ENCODE peak calls at places on chromosomes 2 and 18, in six cellular contexts. L is heart left ventricle, X is H1, W is SK-N-SH, E is uterus, D is MM.1S. P is an unnamed sample.

GRCh38 chr2:218607436-218608115 is at the start of gene PLCD4:
- DNase-seq in L (no peak), X (no peak), W (peak; percentile 79), E (no peak), D (no peak), P (peak; percentile 78)

GRCh38 chr2:189165656-189166380 is 13.7 kb downstream of the COL5A2 start:
- DNase-seq in L (no peak), X (no peak), W (no peak), E (no peak), D (no peak), P (no peak)

GRCh38 chr18:70377317-70377799 is 88.5 kb downstream of the SOCS6 start:
- DNase-seq in L (no peak), X (no peak), W (peak; percentile 22), E (no peak), D (no peak), P (no peak)

GRCh38 chr2:183495589-183496267 is 371.5 kb downstream of the NUP35 start:
- DNase-seq in L (no peak), X (no peak), W (no peak), E (no peak), D (peak; percentile 72), P (no peak)

GRCh38 chr18:45619062-45619825 is 4.0 kb downstream of the SLC14A2 start:
- DNase-seq in L (peak; percentile 42), X (no peak), W (no peak), E (peak; percentile 81), D (no peak), P (no peak)

GRCh38 chr2:121663458-121663857 is 14.2 kb upstream of the CLASP1 start:
- DNase-seq in L (no peak), X (no peak), W (no peak), E (no peak), D (no peak), P (no peak)

GRCh38 chr2:65604246-65604645 is 171.8 kb upstream of the SPRED2 start:
- DNase-seq in L (no peak), X (no peak), W (no peak), E (no peak), D (no peak), P (no peak)

GRCh38 chr18:67600781-67601180 is 84.3 kb upstream of the DSEL start:
- DNase-seq in L (no peak), X (no peak), W (no peak), E (no peak), D (no peak), P (no peak)

GRCh38 chr18:63292844-63293683 is 26.5 kb downstream of the BCL2 start:
- DNase-seq in L (no peak), X (no peak), W (no peak), E (no peak), D (no peak), P (no peak)

GRCh38 chr2:183996825-183997823 is 601.2 kb upstream of the ZNF804A start:
- DNase-seq in L (no peak), X (no peak), W (peak; percentile 5), E (no peak), D (no peak), P (no peak)

GRCh38 chr18:27599202-27599829 is 414.2 kb upstream of the CHST9 start:
- DNase-seq in L (peak; percentile 26), X (no peak), W (peak; percentile 24), E (peak; percentile 17), D (peak; percentile 42), P (no peak)

GRCh38 chr2:71605781-71606241 is 152.4 kb downstream of the DYSF start:
- DNase-seq in L (peak; percentile 37), X (no peak), W (no peak), E (peak; percentile 6), D (no peak), P (peak; percentile 19)

GRCh38 chr2:189836644-189837043 is 52.4 kb downstream of the PMS1 start:
- DNase-seq in L (no peak), X (no peak), W (no peak), E (no peak), D (no peak), P (no peak)

GRCh38 chr2:196183172-196183473 is 11.7 kb upstream of the STK17B start:
- DNase-seq in L (no peak), X (no peak), W (no peak), E (no peak), D (peak; percentile 78), P (no peak)

GRCh38 chr2:165508927-165509326 is 39.4 kb downstream of the CSRNP3 start:
- DNase-seq in L (no peak), X (no peak), W (no peak), E (no peak), D (no peak), P (no peak)

GRCh38 chr2:126885701-126886121 is 13.0 kb upstream of the TEX51 start:
- DNase-seq in L (no peak), X (no peak), W (no peak), E (peak; percentile 79), D (no peak), P (no peak)

GRCh38 chr2:226031962-226032441 is 632.5 kb downstream of the NYAP2 start:
- DNase-seq in L (no peak), X (no peak), W (peak; percentile 1), E (no peak), D (no peak), P (no peak)

GRCh38 chr2:240873805-240874714 is 5.4 kb downstream of the AGXT start:
- DNase-seq in L (no peak), X (no peak), W (peak; percentile 43), E (no peak), D (no peak), P (peak; percentile 47)

GRCh38 chr2:164335947-164336346 is 285.3 kb downstream of the GRB14 start:
- DNase-seq in L (no peak), X (no peak), W (no peak), E (no peak), D (no peak), P (no peak)

GRCh38 chr2:203893823-203894222 is 26.3 kb downstream of the CTLA4 start:
- DNase-seq in L (no peak), X (no peak), W (no peak), E (no peak), D (no peak), P (no peak)

GRCh38 chr2:190468814-190469569 is 60.8 kb downstream of the MFSD6 start:
- DNase-seq in L (peak; percentile 87), X (no peak), W (peak; percentile 67), E (peak; percentile 81), D (no peak), P (no peak)

GRCh38 chr2:41729800-41730364 is 317.9 kb upstream of the PKDCC start:
- DNase-seq in L (no peak), X (no peak), W (no peak), E (no peak), D (no peak), P (no peak)

GRCh38 chr18:44826418-44827259 is 146.0 kb downstream of the SETBP1 start:
- DNase-seq in L (peak; percentile 79), X (no peak), W (no peak), E (peak; percentile 78), D (no peak), P (no peak)

GRCh38 chr2:194327196-194327888 is 1329.7 kb upstream of the SLC39A10 start:
- DNase-seq in L (no peak), X (no peak), W (no peak), E (no peak), D (no peak), P (no peak)

GRCh38 chr2:44392338-44392943 is 30.7 kb downstream of the CAMKMT start:
- DNase-seq in L (peak; percentile 40), X (no peak), W (peak; percentile 41), E (no peak), D (peak; percentile 55), P (no peak)

GRCh38 chr2:106886916-106887758 is 1.2 kb upstream of the ST6GAL2 start:
- DNase-seq in L (peak; percentile 19), X (peak; percentile 51), W (peak; percentile 81), E (peak; percentile 13), D (no peak), P (peak; percentile 67)

GRCh38 chr2:230347659-230348305 is 20.8 kb downstream of the SP140L start:
- DNase-seq in L (no peak), X (no peak), W (no peak), E (no peak), D (peak; percentile 77), P (no peak)

GRCh38 chr2:168211664-168212163 is 35.7 kb downstream of the STK39 start:
- DNase-seq in L (no peak), X (no peak), W (no peak), E (no peak), D (no peak), P (no peak)

GRCh38 chr2:159933727-159934049 is 128.7 kb downstream of the PLA2R1 start:
- DNase-seq in L (no peak), X (no peak), W (no peak), E (no peak), D (peak; percentile 62), P (no peak)

GRCh38 chr2:37376421-37377186 is 32.2 kb downstream of the QPCT start:
- DNase-seq in L (no peak), X (no peak), W (no peak), E (peak; percentile 76), D (peak; percentile 98), P (no peak)

GRCh38 chr2:1748741-1749488 is 4.6 kb upstream of the PXDN start:
- DNase-seq in L (no peak), X (no peak), W (no peak), E (no peak), D (no peak), P (no peak)
- H3K27ac ChIP-seq in L (no peak overlapping the region), X (no peak overlapping the region), W (no peak overlapping the region), E (no peak overlapping the region), D (no peak overlapping the region), P (no peak overlapping the region)

GRCh38 chr2:104855174-104856085 is 1.5 kb downstream of the POU3F3 start:
- DNase-seq in L (no peak), X (no peak), W (peak; percentile 56), E (no peak), D (no peak), P (no peak)
- H3K4me3 ChIP-seq in L (no peak overlapping the region), X (peak overlapping the region; percentile 78), W (no peak overlapping the region), E (no peak overlapping the region), D (no peak overlapping the region), P (no peak overlapping the region)

GRCh38 chr2:61419570-61419969 is 51.3 kb downstream of the USP34 start:
- DNase-seq in L (no peak), X (no peak), W (no peak), E (no peak), D (no peak), P (no peak)
- H3K4me1 ChIP-seq in L (peaks cover 44% of the 10 kb centered on the region), X (no peaks in the 10 kb centered on the region), W (peaks cover 5% of the 10 kb centered on the region), E (peaks cover 5% of the 10 kb centered on the region), D (peaks cover 6% of the 10 kb centered on the region), P (peaks cover 10% of the 10 kb centered on the region)

GRCh38 chr2:134052173-134052572 is 201.7 kb upstream of the MGAT5 start:
- DNase-seq in L (no peak), X (no peak), W (no peak), E (no peak), D (no peak), P (no peak)
- H3K27ac ChIP-seq in L (no peak overlapping the region), X (no peak overlapping the region), W (no peak overlapping the region), E (no peak overlapping the region), D (no peak overlapping the region), P (no peak overlapping the region)

GRCh38 chr18:5309888-5310470 is 14.5 kb upstream of the ZBTB14 start:
- DNase-seq in L (no peak), X (no peak), W (no peak), E (no peak), D (peak; percentile 79), P (no peak)
- H3K4me3 ChIP-seq in L (no peak overlapping the region), X (no peak overlapping the region), W (peak overlapping the region; percentile 19), E (no peak overlapping the region), D (peak overlapping the region; percentile 50), P (no peak overlapping the region)

P was measured in RWPE2.